ENCODE peak calls at places on chromosomes 5 and 9, in four cellular contexts. One of them, this sample, is unnamed.

GRCh38 chr5:100584069-100584468 is 48.9 kb downstream of the FAM174A start:
- DNase-seq in activated CD8-positive, alpha-beta T cell treated with anti-CD3 and anti-CD28 coated beads for 36 hours: no peak
- DNase-seq in substantia nigra: no peak
- DNase-seq in stimulated activated CD8-positive, alpha-beta memory T cell treated with anti-CD3 and anti-CD28 coated beads, Interleukin-2, amount 100 ng/mL, for 1 hour: no peak
- DNase-seq in this sample: no peak

GRCh38 chr9:131677445-131678180 is 62.3 kb downstream of the RAPGEF1 start:
- DNase-seq in activated CD8-positive, alpha-beta T cell treated with anti-CD3 and anti-CD28 coated beads for 36 hours: no peak
- DNase-seq in stimulated activated CD8-positive, alpha-beta memory T cell treated with anti-CD3 and anti-CD28 coated beads, Interleukin-2, amount 100 ng/mL, for 1 hour: no peak
- DNase-seq in substantia nigra: no peak
- DNase-seq in this sample: peak; percentile 55

GRCh38 chr9:134908524-134909364 is 9.0 kb downstream of the FCN1 start:
- DNase-seq in substantia nigra: no peak
- DNase-seq in stimulated activated CD8-positive, alpha-beta memory T cell treated with anti-CD3 and anti-CD28 coated beads, Interleukin-2, amount 100 ng/mL, for 1 hour: no peak
- DNase-seq in activated CD8-positive, alpha-beta T cell treated with anti-CD3 and anti-CD28 coated beads for 36 hours: no peak
- DNase-seq in this sample: no peak

GRCh38 chr5:66442951-66443445 is 153.2 kb upstream of the MAST4 start:
- DNase-seq in stimulated activated CD8-positive, alpha-beta memory T cell treated with anti-CD3 and anti-CD28 coated beads, Interleukin-2, amount 100 ng/mL, for 1 hour: no peak
- DNase-seq in activated CD8-positive, alpha-beta T cell treated with anti-CD3 and anti-CD28 coated beads for 36 hours: no peak
- DNase-seq in substantia nigra: no peak
- DNase-seq in this sample: no peak

GRCh38 chr5:177403194-177403825 is 2.8 kb upstream of the PFN3 start:
- DNase-seq in substantia nigra: no peak
- DNase-seq in stimulated activated CD8-positive, alpha-beta memory T cell treated with anti-CD3 and anti-CD28 coated beads, Interleukin-2, amount 100 ng/mL, for 1 hour: no peak
- DNase-seq in activated CD8-positive, alpha-beta T cell treated with anti-CD3 and anti-CD28 coated beads for 36 hours: peak; percentile 71
- DNase-seq in this sample: no peak

GRCh38 chr9:96176901-96177718 is 124.9 kb downstream of the HSD17B3 start:
- DNase-seq in stimulated activated CD8-positive, alpha-beta memory T cell treated with anti-CD3 and anti-CD28 coated beads, Interleukin-2, amount 100 ng/mL, for 1 hour: no peak
- DNase-seq in activated CD8-positive, alpha-beta T cell treated with anti-CD3 and anti-CD28 coated beads for 36 hours: no peak
- DNase-seq in substantia nigra: peak; percentile 33
- DNase-seq in this sample: no peak

GRCh38 chr5:145848854-145849253 is 13.7 kb upstream of the PRELID2 start:
- DNase-seq in substantia nigra: no peak
- DNase-seq in activated CD8-positive, alpha-beta T cell treated with anti-CD3 and anti-CD28 coated beads for 36 hours: no peak
- DNase-seq in stimulated activated CD8-positive, alpha-beta memory T cell treated with anti-CD3 and anti-CD28 coated beads, Interleukin-2, amount 100 ng/mL, for 1 hour: no peak
- DNase-seq in this sample: no peak

GRCh38 chr5:143733635-143734341 is 78.2 kb upstream of the HMHB1 start:
- DNase-seq in substantia nigra: no peak
- DNase-seq in stimulated activated CD8-positive, alpha-beta memory T cell treated with anti-CD3 and anti-CD28 coated beads, Interleukin-2, amount 100 ng/mL, for 1 hour: no peak
- DNase-seq in activated CD8-positive, alpha-beta T cell treated with anti-CD3 and anti-CD28 coated beads for 36 hours: no peak
- DNase-seq in this sample: no peak

GRCh38 chr5:161851691-161852299 is 3.9 kb downstream of the GABRA1 start:
- DNase-seq in activated CD8-positive, alpha-beta T cell treated with anti-CD3 and anti-CD28 coated beads for 36 hours: no peak
- DNase-seq in substantia nigra: no peak
- DNase-seq in stimulated activated CD8-positive, alpha-beta memory T cell treated with anti-CD3 and anti-CD28 coated beads, Interleukin-2, amount 100 ng/mL, for 1 hour: no peak
- DNase-seq in this sample: no peak

GRCh38 chr9:70407081-70407503 is 7.4 kb downstream of the KLF9 start:
- DNase-seq in activated CD8-positive, alpha-beta T cell treated with anti-CD3 and anti-CD28 coated beads for 36 hours: no peak
- DNase-seq in stimulated activated CD8-positive, alpha-beta memory T cell treated with anti-CD3 and anti-CD28 coated beads, Interleukin-2, amount 100 ng/mL, for 1 hour: no peak
- DNase-seq in substantia nigra: no peak
- DNase-seq in this sample: no peak

GRCh38 chr5:42586625-42587024 is 163.4 kb downstream of the GHR start:
- DNase-seq in activated CD8-positive, alpha-beta T cell treated with anti-CD3 and anti-CD28 coated beads for 36 hours: no peak
- DNase-seq in substantia nigra: no peak
- DNase-seq in stimulated activated CD8-positive, alpha-beta memory T cell treated with anti-CD3 and anti-CD28 coated beads, Interleukin-2, amount 100 ng/mL, for 1 hour: no peak
- DNase-seq in this sample: no peak

GRCh38 chr9:132030626-132031325 is 48.9 kb downstream of the MED27 start:
- DNase-seq in substantia nigra: no peak
- DNase-seq in stimulated activated CD8-positive, alpha-beta memory T cell treated with anti-CD3 and anti-CD28 coated beads, Interleukin-2, amount 100 ng/mL, for 1 hour: no peak
- DNase-seq in activated CD8-positive, alpha-beta T cell treated with anti-CD3 and anti-CD28 coated beads for 36 hours: no peak
- DNase-seq in this sample: no peak

GRCh38 chr5:124030043-124030461 is 518.1 kb downstream of the CSNK1G3 start:
- DNase-seq in substantia nigra: no peak
- DNase-seq in stimulated activated CD8-positive, alpha-beta memory T cell treated with anti-CD3 and anti-CD28 coated beads, Interleukin-2, amount 100 ng/mL, for 1 hour: no peak
- DNase-seq in activated CD8-positive, alpha-beta T cell treated with anti-CD3 and anti-CD28 coated beads for 36 hours: no peak
- DNase-seq in this sample: no peak

GRCh38 chr9:64015136-64015535 is 1269.9 kb downstream of the FOXD4L5 start:
- DNase-seq in stimulated activated CD8-positive, alpha-beta memory T cell treated with anti-CD3 and anti-CD28 coated beads, Interleukin-2, amount 100 ng/mL, for 1 hour: no peak
- DNase-seq in activated CD8-positive, alpha-beta T cell treated with anti-CD3 and anti-CD28 coated beads for 36 hours: no peak
- DNase-seq in substantia nigra: no peak
- DNase-seq in this sample: no peak

GRCh38 chr5:37839441-37840035 is 303 bp downstream of the GDNF start:
- DNase-seq in substantia nigra: peak; percentile 57
- DNase-seq in activated CD8-positive, alpha-beta T cell treated with anti-CD3 and anti-CD28 coated beads for 36 hours: no peak
- DNase-seq in stimulated activated CD8-positive, alpha-beta memory T cell treated with anti-CD3 and anti-CD28 coated beads, Interleukin-2, amount 100 ng/mL, for 1 hour: no peak
- DNase-seq in this sample: no peak

GRCh38 chr9:133374612-133375115 is 1.2 kb downstream of the SURF4 start:
- DNase-seq in activated CD8-positive, alpha-beta T cell treated with anti-CD3 and anti-CD28 coated beads for 36 hours: peak; percentile 62
- DNase-seq in stimulated activated CD8-positive, alpha-beta memory T cell treated with anti-CD3 and anti-CD28 coated beads, Interleukin-2, amount 100 ng/mL, for 1 hour: no peak
- DNase-seq in substantia nigra: no peak
- DNase-seq in this sample: no peak

GRCh38 chr5:19853616-19854240 is 134.3 kb downstream of the CDH18 start:
- DNase-seq in substantia nigra: no peak
- DNase-seq in activated CD8-positive, alpha-beta T cell treated with anti-CD3 and anti-CD28 coated beads for 36 hours: no peak
- DNase-seq in stimulated activated CD8-positive, alpha-beta memory T cell treated with anti-CD3 and anti-CD28 coated beads, Interleukin-2, amount 100 ng/mL, for 1 hour: no peak
- DNase-seq in this sample: no peak

GRCh38 chr5:150142800-150143724 is 12.6 kb downstream of the PDGFRB start:
- DNase-seq in stimulated activated CD8-positive, alpha-beta memory T cell treated with anti-CD3 and anti-CD28 coated beads, Interleukin-2, amount 100 ng/mL, for 1 hour: no peak
- DNase-seq in substantia nigra: no peak
- DNase-seq in activated CD8-positive, alpha-beta T cell treated with anti-CD3 and anti-CD28 coated beads for 36 hours: no peak
- DNase-seq in this sample: peak; percentile 91

GRCh38 chr5:32182463-32183081 is 8.5 kb upstream of the GOLPH3 start:
- DNase-seq in activated CD8-positive, alpha-beta T cell treated with anti-CD3 and anti-CD28 coated beads for 36 hours: no peak
- DNase-seq in substantia nigra: no peak
- DNase-seq in stimulated activated CD8-positive, alpha-beta memory T cell treated with anti-CD3 and anti-CD28 coated beads, Interleukin-2, amount 100 ng/mL, for 1 hour: no peak
- DNase-seq in this sample: no peak

GRCh38 chr5:138032572-138033274 is at the start of gene FAM13B:
- DNase-seq in activated CD8-positive, alpha-beta T cell treated with anti-CD3 and anti-CD28 coated beads for 36 hours: peak; percentile 84
- DNase-seq in stimulated activated CD8-positive, alpha-beta memory T cell treated with anti-CD3 and anti-CD28 coated beads, Interleukin-2, amount 100 ng/mL, for 1 hour: peak; percentile 58
- DNase-seq in substantia nigra: peak; percentile 67
- DNase-seq in this sample: peak; percentile 65

GRCh38 chr5:127076730-127077129 is 3.4 kb upstream of the C5orf63 start:
- DNase-seq in activated CD8-positive, alpha-beta T cell treated with anti-CD3 and anti-CD28 coated beads for 36 hours: no peak
- DNase-seq in stimulated activated CD8-positive, alpha-beta memory T cell treated with anti-CD3 and anti-CD28 coated beads, Interleukin-2, amount 100 ng/mL, for 1 hour: no peak
- DNase-seq in substantia nigra: no peak
- DNase-seq in this sample: no peak

GRCh38 chr5:133612021-133612860 is at the start of gene FSTL4:
- DNase-seq in stimulated activated CD8-positive, alpha-beta memory T cell treated with anti-CD3 and anti-CD28 coated beads, Interleukin-2, amount 100 ng/mL, for 1 hour: no peak
- DNase-seq in substantia nigra: no peak
- DNase-seq in activated CD8-positive, alpha-beta T cell treated with anti-CD3 and anti-CD28 coated beads for 36 hours: peak; percentile 29
- DNase-seq in this sample: no peak

GRCh38 chr5:66945389-66946349 is 250.9 kb downstream of the CD180 start:
- DNase-seq in activated CD8-positive, alpha-beta T cell treated with anti-CD3 and anti-CD28 coated beads for 36 hours: peak; percentile 56
- DNase-seq in substantia nigra: no peak
- DNase-seq in stimulated activated CD8-positive, alpha-beta memory T cell treated with anti-CD3 and anti-CD28 coated beads, Interleukin-2, amount 100 ng/mL, for 1 hour: no peak
- DNase-seq in this sample: no peak

GRCh38 chr9:70291446-70291845 is 32.7 kb downstream of the SMC5 start:
- DNase-seq in substantia nigra: no peak
- DNase-seq in stimulated activated CD8-positive, alpha-beta memory T cell treated with anti-CD3 and anti-CD28 coated beads, Interleukin-2, amount 100 ng/mL, for 1 hour: no peak
- DNase-seq in activated CD8-positive, alpha-beta T cell treated with anti-CD3 and anti-CD28 coated beads for 36 hours: no peak
- DNase-seq in this sample: no peak

GRCh38 chr9:14051459-14051858 is 262.5 kb downstream of the NFIB start:
- DNase-seq in stimulated activated CD8-positive, alpha-beta memory T cell treated with anti-CD3 and anti-CD28 coated beads, Interleukin-2, amount 100 ng/mL, for 1 hour: no peak
- DNase-seq in substantia nigra: no peak
- DNase-seq in activated CD8-positive, alpha-beta T cell treated with anti-CD3 and anti-CD28 coated beads for 36 hours: no peak
- DNase-seq in this sample: no peak

GRCh38 chr9:137610944-137611343 is 5.5 kb downstream of the ARRDC1 start:
- DNase-seq in stimulated activated CD8-positive, alpha-beta memory T cell treated with anti-CD3 and anti-CD28 coated beads, Interleukin-2, amount 100 ng/mL, for 1 hour: no peak
- DNase-seq in substantia nigra: no peak
- DNase-seq in activated CD8-positive, alpha-beta T cell treated with anti-CD3 and anti-CD28 coated beads for 36 hours: no peak
- DNase-seq in this sample: no peak

GRCh38 chr9:19479874-19480273 is 71.1 kb downstream of the ACER2 start:
- DNase-seq in substantia nigra: no peak
- DNase-seq in stimulated activated CD8-positive, alpha-beta memory T cell treated with anti-CD3 and anti-CD28 coated beads, Interleukin-2, amount 100 ng/mL, for 1 hour: no peak
- DNase-seq in activated CD8-positive, alpha-beta T cell treated with anti-CD3 and anti-CD28 coated beads for 36 hours: no peak
- DNase-seq in this sample: no peak

GRCh38 chr5:114473541-114473940 is 111.7 kb downstream of the KCNN2 start:
- DNase-seq in substantia nigra: no peak
- DNase-seq in activated CD8-positive, alpha-beta T cell treated with anti-CD3 and anti-CD28 coated beads for 36 hours: no peak
- DNase-seq in stimulated activated CD8-positive, alpha-beta memory T cell treated with anti-CD3 and anti-CD28 coated beads, Interleukin-2, amount 100 ng/mL, for 1 hour: no peak
- DNase-seq in this sample: no peak

GRCh38 chr5:98791110-98791509 is 17.6 kb downstream of the RGMB start:
- DNase-seq in activated CD8-positive, alpha-beta T cell treated with anti-CD3 and anti-CD28 coated beads for 36 hours: no peak
- DNase-seq in substantia nigra: no peak
- DNase-seq in stimulated activated CD8-positive, alpha-beta memory T cell treated with anti-CD3 and anti-CD28 coated beads, Interleukin-2, amount 100 ng/mL, for 1 hour: no peak
- DNase-seq in this sample: no peak

GRCh38 chr5:35773936-35774335 is 82.8 kb upstream of the IL7R start:
- DNase-seq in activated CD8-positive, alpha-beta T cell treated with anti-CD3 and anti-CD28 coated beads for 36 hours: peak; percentile 61
- DNase-seq in stimulated activated CD8-positive, alpha-beta memory T cell treated with anti-CD3 and anti-CD28 coated beads, Interleukin-2, amount 100 ng/mL, for 1 hour: no peak
- DNase-seq in substantia nigra: no peak
- DNase-seq in this sample: no peak

GRCh38 chr9:77806697-77807096 is 158.6 kb upstream of the GNA14 start:
- DNase-seq in activated CD8-positive, alpha-beta T cell treated with anti-CD3 and anti-CD28 coated beads for 36 hours: no peak
- DNase-seq in stimulated activated CD8-positive, alpha-beta memory T cell treated with anti-CD3 and anti-CD28 coated beads, Interleukin-2, amount 100 ng/mL, for 1 hour: no peak
- DNase-seq in substantia nigra: no peak
- DNase-seq in this sample: no peak

GRCh38 chr5:16616536-16617271 is at the start of gene RETREG1:
- DNase-seq in stimulated activated CD8-positive, alpha-beta memory T cell treated with anti-CD3 and anti-CD28 coated beads, Interleukin-2, amount 100 ng/mL, for 1 hour: peak; percentile 69
- DNase-seq in activated CD8-positive, alpha-beta T cell treated with anti-CD3 and anti-CD28 coated beads for 36 hours: peak; percentile 82
- DNase-seq in substantia nigra: peak; percentile 49
- DNase-seq in this sample: no peak

GRCh38 chr5:56986631-56986957 is 34.7 kb upstream of the MIER3 start:
- DNase-seq in stimulated activated CD8-positive, alpha-beta memory T cell treated with anti-CD3 and anti-CD28 coated beads, Interleukin-2, amount 100 ng/mL, for 1 hour: no peak
- DNase-seq in activated CD8-positive, alpha-beta T cell treated with anti-CD3 and anti-CD28 coated beads for 36 hours: no peak
- DNase-seq in substantia nigra: no peak
- DNase-seq in this sample: no peak

This sample was measured in right atrium auricular region.